ENCODE peak calls at places on chromosomes 16 and 17, in four cellular contexts. N is colonic mucosa, P is A549, L is body of pancreas. M is an unnamed sample. For H3K4me1 and H3K9me3, the result is how much of the 10 kb centered on the place peaks cover.

GRCh38 chr17:66702106-66702936 is 132.6 kb upstream of the CACNG5 start:
- DNase-seq in P (peak), N (no peak), L (no peak), M (no peak)

GRCh38 chr17:7989781-7990655 is 12.4 kb upstream of the GUCY2D start:
- DNase-seq in P (peak), L (peak), N (peak), M (peak)

GRCh38 chr17:28499684-28500357 is 6.3 kb upstream of the FOXN1 start:
- DNase-seq in N (no peak), P (no peak), L (no peak), M (no peak)

GRCh38 chr17:78973196-78973595 is 6.5 kb downstream of the LGALS3BP start:
- DNase-seq in L (no peak), P (no peak), N (no peak), M (peak)

GRCh38 chr16:104828-105374 is 26.9 kb downstream of the MPG start:
- DNase-seq in P (no peak), L (no peak), N (no peak), M (no peak)

GRCh38 chr16:47392114-47392513 is 68.7 kb downstream of the ITFG1 start:
- DNase-seq in L (no peak), P (no peak), N (no peak), M (peak)

GRCh38 chr16:68644303-68644702 is 807 bp upstream of the CDH3 start:
- DNase-seq in N (peak), L (no peak), P (no peak), M (no peak)

GRCh38 chr17:13337864-13338371 is 263.8 kb downstream of the HS3ST3A1 start:
- DNase-seq in N (peak), L (peak), P (peak), M (peak)

GRCh38 chr17:78623541-78623940 is 46.3 kb upstream of the DNAH17 start:
- DNase-seq in P (no peak), N (no peak), L (no peak), M (no peak)

GRCh38 chr17:1252203-1252608 is 18.0 kb upstream of the BHLHA9 start:
- DNase-seq in L (peak), N (peak), P (no peak), M (no peak)

GRCh38 chr17:56290486-56291118 is 137.3 kb downstream of the ANKFN1 start:
- DNase-seq in L (no peak), P (no peak), N (no peak), M (no peak)

GRCh38 chr16:3716831-3717234 is 491 bp downstream of the TRAP1 start:
- DNase-seq in L (peak), N (peak), P (peak), M (peak)

GRCh38 chr17:6997171-6997570 is 1.3 kb downstream of the ALOX12 start:
- DNase-seq in P (no peak), N (no peak), L (no peak), M (no peak)

GRCh38 chr16:12436201-12436657 is 367.5 kb downstream of the CPPED1 start:
- DNase-seq in L (peak), N (no peak), P (no peak), M (no peak)

GRCh38 chr17:70369296-70369855 is 200.0 kb downstream of the KCNJ2 start:
- DNase-seq in L (no peak), P (no peak), N (no peak), M (no peak)

GRCh38 chr16:3413730-3414379 is 12.8 kb downstream of the ZNF174 start:
- DNase-seq in L (no peak), N (no peak), P (no peak), M (peak)

GRCh38 chr16:68265078-68265925 is 976 bp downstream of the SLC7A6 start:
- DNase-seq in P (peak), L (peak), N (peak), M (peak)

GRCh38 chr16:27315333-27316037 is 1.7 kb downstream of the IL4R start:
- DNase-seq in L (peak), N (peak), P (peak), M (no peak)

GRCh38 chr17:66255112-66255511 is 25.9 kb upstream of the APOH start:
- DNase-seq in P (peak), N (peak), L (peak), M (peak)

GRCh38 chr17:44279586-44280344 is 11.8 kb upstream of the SLC4A1 start:
- DNase-seq in P (peak), N (peak), L (peak), M (peak)

GRCh38 chr17:75447951-75448856 is 8.2 kb upstream of the TMEM94 start:
- DNase-seq in L (no peak), P (no peak), N (no peak), M (no peak)

GRCh38 chr16:5028950-5029475 is 4.7 kb downstream of the NAGPA start:
- DNase-seq in N (no peak), P (no peak), L (no peak), M (no peak)

GRCh38 chr17:49588312-49588711 is 12.6 kb downstream of the NXPH3 start:
- DNase-seq in N (no peak), P (no peak), L (no peak), M (no peak)

GRCh38 chr16:50040028-50040427 is 15.0 kb downstream of the CNEP1R1 start:
- DNase-seq in P (no peak), N (no peak), L (no peak), M (no peak)

GRCh38 chr17:2067559-2067958 is 12.7 kb downstream of the HIC1 start:
- DNase-seq in P (no peak), N (no peak), L (no peak), M (no peak)

GRCh38 chr17:74099441-74100340 is 103.8 kb upstream of the RPL38 start:
- DNase-seq in L (no peak), P (no peak), N (no peak), M (no peak)

GRCh38 chr17:78661092-78661770 is 84.0 kb upstream of the DNAH17 start:
- DNase-seq in L (no peak), P (peak), N (no peak), M (peak)

GRCh38 chr17:57391076-57391825 is 134.9 kb downstream of the MSI2 start:
- DNase-seq in L (no peak), P (no peak), N (no peak), M (peak)

DNA sequence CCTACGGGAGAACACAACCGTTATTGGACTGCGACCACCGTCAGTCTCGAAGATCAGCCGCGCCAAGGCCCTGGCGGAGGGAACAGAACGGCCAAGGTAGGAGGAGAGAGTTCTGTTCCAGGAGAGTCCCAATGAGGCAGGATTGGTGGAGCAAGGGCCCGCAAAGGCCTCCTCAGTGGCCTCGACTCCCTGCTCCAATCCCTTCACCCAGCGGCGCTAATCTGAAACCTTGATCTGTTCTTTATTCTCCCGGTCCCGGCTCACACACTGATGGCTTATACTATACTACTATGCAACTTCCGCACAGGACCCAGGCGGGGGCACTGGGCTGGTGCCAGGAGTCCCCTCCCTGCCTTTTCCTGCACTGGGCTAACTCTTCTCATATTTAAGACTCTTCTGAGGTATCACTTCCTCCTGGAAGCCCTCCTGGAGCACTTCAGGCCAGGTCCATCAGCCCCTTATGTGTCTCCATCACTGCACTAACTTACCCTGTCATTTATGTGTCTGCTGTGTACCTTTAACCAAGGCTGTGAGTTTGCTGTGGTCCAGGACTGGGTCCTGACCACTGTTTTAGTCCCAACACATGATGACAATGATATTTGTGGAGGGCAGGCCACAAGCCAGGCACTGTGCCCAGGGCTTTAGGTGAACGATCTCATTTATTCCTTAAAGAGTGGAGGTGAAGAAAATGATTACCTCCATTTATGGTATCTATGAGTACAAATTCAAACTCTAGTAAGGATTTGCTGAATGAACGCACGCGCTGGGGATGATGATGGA is 6.9 kb downstream of the CCDC102A start:
- DNase-seq in N (no peak), P (no peak), L (no peak), M (no peak)
- H3K4me1 ChIP-seq in N (under half), P (under half), L (under half), M (under half)

GRCh38 chr17:17426184-17426583 is 50.6 kb upstream of the MED9 start:
- DNase-seq in P (no peak), N (no peak), L (no peak), M (no peak)

GRCh38 chr17:17425005-17425404 is 51.8 kb upstream of the MED9 start:
- DNase-seq in N (no peak), P (no peak), L (no peak), M (no peak)

GRCh38 chr17:17424552-17424951 is 52.2 kb upstream of the MED9 start:
- DNase-seq in N (no peak), L (no peak), P (no peak), M (no peak)

GRCh38 chr17:17423656-17424055 is 53.1 kb upstream of the MED9 start:
- DNase-seq in L (no peak), P (no peak), N (no peak), M (peak)

DNA sequence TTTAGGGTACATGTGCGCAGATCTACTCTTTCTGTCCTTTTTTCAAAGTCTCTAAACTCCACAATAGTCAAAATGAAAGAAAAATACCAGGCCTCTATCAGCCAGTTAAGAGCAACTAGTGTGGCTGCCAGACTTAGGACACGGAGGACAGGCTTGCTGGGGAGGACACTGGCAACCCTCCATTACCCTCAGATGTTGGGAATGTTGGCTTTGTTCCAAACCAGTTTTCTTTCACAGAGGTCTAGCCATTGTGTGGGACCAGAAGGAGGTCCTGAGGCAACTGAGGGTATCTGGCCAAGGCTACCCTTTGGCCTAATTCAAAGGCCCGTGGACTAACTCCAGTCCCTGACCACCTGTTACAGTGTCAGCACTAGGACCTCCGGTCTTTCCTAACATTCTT is 51.2 kb upstream of the MED9 start:
- DNase-seq in N (no peak), P (no peak), L (no peak), M (peak)
- H3K27ac ChIP-seq in N (no peak), P (no peak), L (no peak), M (no peak)

DNA sequence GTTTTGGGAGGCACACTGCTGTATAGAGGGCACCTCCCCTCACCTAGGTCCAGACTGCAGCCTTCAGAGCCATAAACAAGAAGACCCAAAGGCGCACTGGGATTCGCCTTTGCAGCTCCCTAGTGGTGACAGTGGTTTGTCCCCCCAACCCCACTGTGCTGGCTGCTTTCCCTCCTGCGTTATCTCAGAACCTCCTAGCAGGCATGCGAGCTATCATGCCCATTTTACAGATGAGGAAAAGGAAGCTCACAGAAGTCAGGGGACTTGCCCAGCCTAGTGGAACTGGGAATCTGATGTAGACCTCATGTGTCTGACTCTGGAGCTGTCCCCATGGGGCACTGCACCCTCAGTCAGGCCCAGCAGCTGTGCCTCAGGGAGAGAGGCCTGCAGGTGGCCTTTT is 115.2 kb downstream of the CLEC16A start:
- DNase-seq in P (no peak), N (no peak), L (no peak), M (no peak)
- H3K9me3 ChIP-seq in P (under half), N (under half), L (under half), M (under half)

DNA sequence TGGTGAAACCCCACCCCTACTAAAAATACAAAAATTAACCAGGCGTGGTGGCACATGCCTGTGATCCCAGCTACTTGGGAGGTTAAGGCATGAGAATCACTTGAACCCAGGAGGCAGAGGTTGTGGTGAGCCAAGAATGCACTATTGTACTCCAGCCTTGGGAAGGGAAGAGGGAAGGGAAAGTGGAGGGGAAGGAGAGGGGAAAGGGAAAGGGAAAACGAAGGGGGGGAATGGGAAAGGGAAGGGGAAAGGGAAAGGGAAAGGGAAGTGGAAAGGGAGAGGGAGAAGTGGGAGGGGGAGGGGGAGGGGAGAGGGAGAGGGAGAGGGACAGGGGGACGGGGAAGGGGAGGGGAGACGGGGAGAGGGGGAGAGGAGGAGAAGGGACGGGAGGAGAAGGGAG is 122.5 kb downstream of the GAS7 start:
- DNase-seq in N (no peak), L (no peak), P (no peak), M (no peak)
- H3K4me1 ChIP-seq in N (under half), L (under half), P (under half), M (under half)

DNA sequence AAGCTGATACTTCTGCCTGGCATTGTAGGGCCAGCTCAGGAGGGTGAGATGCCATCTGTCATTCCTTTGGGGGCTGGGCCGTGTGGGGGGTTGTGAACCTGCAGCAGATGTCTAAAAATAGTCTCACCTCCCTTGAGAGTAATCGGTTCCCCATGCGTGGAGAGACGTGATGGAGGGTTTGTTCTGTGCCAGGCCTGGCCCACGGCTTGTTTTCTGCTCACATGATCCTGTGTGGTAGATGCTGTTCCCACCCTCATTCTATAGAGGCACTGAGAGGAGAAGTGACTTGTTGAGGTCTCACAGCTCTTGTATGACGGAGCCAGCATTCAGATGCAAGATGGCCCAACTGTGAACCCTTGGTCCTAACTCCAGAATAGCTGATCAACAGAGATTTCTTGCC is 4.6 kb downstream of the IRF8 start:
- DNase-seq in L (no peak), P (no peak), N (no peak), M (no peak)
- H3K27ac ChIP-seq in L (no peak), P (no peak), N (no peak), M (no peak)

M was measured in SJCRH30.